ENCODE peak calls at places on chromosomes 1 and 21, in seven cellular contexts. O, K, Z, F, N, D and J are unnamed samples. For H3K36me3, the result is how much of the 10 kb centered on the place peaks cover.

GRCh38 chr1:84253891-84254290 is 47.6 kb upstream of the SAMD13 start:
- DNase-seq in O (no peak), K (peak), Z (no peak), F (no peak), N (no peak), D (peak), J (peak)

GRCh38 chr1:109181085-109181806 is 32.5 kb upstream of the SARS1 start:
- DNase-seq in O (peak), K (no peak), Z (no peak), F (no peak), N (no peak), D (peak), J (no peak)

GRCh38 chr1:166489670-166490436 is 323.1 kb upstream of the FAM78B start:
- DNase-seq in O (peak), K (peak), Z (peak), F (no peak), N (peak), D (no peak), J (peak)

GRCh38 chr21:15520811-15521643 is 208.8 kb upstream of the USP25 start:
- DNase-seq in O (peak), K (no peak), Z (no peak), F (no peak), N (no peak), D (peak), J (no peak)

GRCh38 chr1:178086294-178087255 is 7.3 kb upstream of the RASAL2 start:
- DNase-seq in O (no peak), K (no peak), Z (no peak), F (no peak), N (no peak), D (peak), J (no peak)

GRCh38 chr1:201054030-201054635 is 30.6 kb upstream of the KIF21B start:
- DNase-seq in O (no peak), K (no peak), Z (no peak), F (no peak), N (no peak), D (no peak), J (no peak)

GRCh38 chr1:188170935-188171334 is 1342.2 kb downstream of the PLA2G4A start:
- DNase-seq in O (no peak), K (no peak), Z (peak), F (no peak), N (no peak), D (no peak), J (no peak)

GRCh38 chr1:11355594-11356467 is 82.8 kb downstream of the UBIAD1 start:
- DNase-seq in O (no peak), K (no peak), Z (peak), F (no peak), N (no peak), D (no peak), J (no peak)

GRCh38 chr21:41369915-41370839 is 8.3 kb downstream of the MX2 start:
- DNase-seq in O (no peak), K (no peak), Z (no peak), F (no peak), N (peak), D (no peak), J (no peak)

GRCh38 chr1:204401747-204402146 is 9.9 kb downstream of the PPP1R15B start:
- DNase-seq in O (no peak), K (no peak), Z (no peak), F (no peak), N (no peak), D (no peak), J (no peak)

GRCh38 chr1:204196068-204196795 is at the start of gene KISS1:
- DNase-seq in O (no peak), K (no peak), Z (no peak), F (no peak), N (no peak), D (peak), J (no peak)

GRCh38 chr1:15702722-15703550 is 18.8 kb downstream of the PLEKHM2 start:
- DNase-seq in O (no peak), K (no peak), Z (no peak), F (no peak), N (no peak), D (peak), J (peak)

GRCh38 chr1:119160435-119160834 is 20.0 kb upstream of the WARS2 start:
- DNase-seq in O (peak), K (no peak), Z (no peak), F (no peak), N (no peak), D (peak), J (no peak)

DNA sequence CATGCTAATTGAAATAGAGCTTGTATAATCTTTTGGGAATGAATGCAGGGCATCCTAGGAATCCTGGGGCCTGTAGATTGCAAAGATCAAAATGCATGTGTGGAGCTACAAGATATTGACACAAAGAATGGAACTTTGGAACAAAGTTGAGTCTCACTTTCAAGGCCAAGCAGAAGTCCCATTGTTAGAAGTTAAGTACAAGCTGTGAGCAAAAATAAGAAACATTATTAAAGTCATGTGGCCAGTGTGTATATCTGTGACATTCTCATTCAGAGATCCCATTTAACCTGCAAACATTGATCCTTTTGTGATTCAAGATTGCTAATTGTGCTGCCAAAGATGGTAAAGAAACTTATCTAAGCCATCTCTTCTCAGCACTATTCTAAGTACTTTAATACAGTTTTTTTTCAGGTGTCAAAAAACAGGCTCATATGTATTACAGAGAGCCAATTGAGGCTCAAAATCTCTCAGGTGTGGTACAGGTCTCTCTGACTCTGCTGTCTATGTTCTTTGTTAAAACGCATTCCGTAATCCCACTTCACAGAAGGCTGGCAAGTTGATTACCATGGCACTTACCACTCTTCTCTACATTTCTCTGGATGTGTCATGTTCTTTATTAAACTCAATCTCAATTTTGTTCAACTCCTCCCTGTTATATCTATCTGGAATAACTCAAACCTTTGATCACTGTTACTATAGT is 704.4 kb upstream of the NEGR1 start:
- DNase-seq in O (no peak), K (no peak), Z (no peak), F (no peak), N (no peak), D (no peak), J (no peak)
- H3K4me3 ChIP-seq in O (no peak), K (no peak), Z (no peak), F (no peak), N (no peak), D (no peak), J (no peak)

DNA sequence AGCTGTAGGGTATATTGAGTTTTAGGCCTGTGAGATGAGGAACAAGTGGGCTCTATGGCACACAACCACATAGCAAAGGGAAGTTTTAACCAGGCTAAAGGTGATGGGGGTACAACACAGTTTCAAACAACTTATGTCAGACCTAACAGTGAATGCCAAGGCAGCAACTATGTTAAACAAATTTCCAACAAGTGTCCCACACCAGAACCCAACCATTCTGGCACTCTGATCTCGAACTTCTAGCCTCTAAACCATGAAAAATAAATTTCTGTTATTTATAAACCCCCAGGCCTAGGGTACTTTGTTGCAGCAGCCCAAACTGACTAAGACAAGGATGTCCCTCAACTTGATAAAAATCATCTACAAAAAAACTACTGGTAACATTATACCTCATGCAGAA is 52.3 kb upstream of the INSL5 start:
- DNase-seq in O (no peak), K (no peak), Z (no peak), F (no peak), N (no peak), D (no peak), J (no peak)
- TF ChIP-seq CTCF in O (no peak), K (no peak), Z (no peak), F (no peak), N (no peak), D (no peak), J (no peak)

GRCh38 chr1:93567255-93567918 is 114.2 kb downstream of the BCAR3 start:
- DNase-seq in O (peak), K (no peak), Z (peak), F (no peak), N (no peak), D (peak), J (peak)
- H3K36me3 ChIP-seq in O (under half), K (half or more), Z (under half), F (under half), N (under half), D (under half), J (under half)

DNA sequence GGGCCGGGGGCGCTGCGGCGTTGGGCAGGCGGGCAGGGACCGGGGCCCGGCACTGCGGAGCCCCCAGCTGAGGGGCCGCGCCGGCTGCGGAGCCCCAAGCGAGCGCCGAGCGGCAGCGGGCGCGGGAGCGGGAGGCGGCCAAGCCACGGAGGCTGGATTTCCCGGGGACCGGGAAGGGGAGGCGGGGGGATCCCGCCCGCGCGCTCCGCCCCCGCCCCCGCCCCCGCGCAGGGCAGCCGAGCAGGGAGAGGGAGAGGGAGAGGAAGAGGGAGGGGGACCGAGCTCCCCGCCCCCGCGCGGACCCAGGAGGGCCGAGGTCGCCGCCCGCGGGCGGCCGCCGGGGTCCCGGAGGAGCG is at the start of gene DLGAP3:
- DNase-seq in O (peak), K (no peak), Z (peak), F (no peak), N (no peak), D (no peak), J (no peak)
- H3K4me3 ChIP-seq in O (peak), K (peak), Z (peak), F (peak), N (peak), D (peak), J (no peak)

GRCh38 chr1:54240741-54241335 is 40.9 kb downstream of the MRPL37 start:
- DNase-seq in O (no peak), K (no peak), Z (no peak), F (no peak), N (no peak), D (no peak), J (no peak)
- TF ChIP-seq CTCF in O (no peak), K (no peak), Z (no peak), F (no peak), N (no peak), D (no peak), J (no peak)

GRCh38 chr1:111439461-111440351 is 9.3 kb downstream of the WDR77 start:
- DNase-seq in O (peak), K (no peak), Z (no peak), F (no peak), N (no peak), D (peak), J (no peak)

GRCh38 chr1:111436726-111437125 is 9.2 kb upstream of the OVGP1 start:
- DNase-seq in O (no peak), K (no peak), Z (no peak), F (no peak), N (no peak), D (peak), J (peak)

GRCh38 chr1:111444031-111444430 is 5.0 kb downstream of the WDR77 start:
- DNase-seq in O (no peak), K (no peak), Z (no peak), F (no peak), N (no peak), D (no peak), J (no peak)

GRCh38 chr1:111442457-111442856 is 6.6 kb downstream of the WDR77 start:
- DNase-seq in O (no peak), K (no peak), Z (no peak), F (no peak), N (no peak), D (no peak), J (no peak)

GRCh38 chr1:111441573-111442192 is 7.4 kb downstream of the WDR77 start:
- DNase-seq in O (peak), K (no peak), Z (peak), F (no peak), N (peak), D (peak), J (no peak)
- H3K36me3 ChIP-seq in O (half or more), K (half or more), Z (half or more), F (under half), N (under half), D (under half), J (under half)

DNA sequence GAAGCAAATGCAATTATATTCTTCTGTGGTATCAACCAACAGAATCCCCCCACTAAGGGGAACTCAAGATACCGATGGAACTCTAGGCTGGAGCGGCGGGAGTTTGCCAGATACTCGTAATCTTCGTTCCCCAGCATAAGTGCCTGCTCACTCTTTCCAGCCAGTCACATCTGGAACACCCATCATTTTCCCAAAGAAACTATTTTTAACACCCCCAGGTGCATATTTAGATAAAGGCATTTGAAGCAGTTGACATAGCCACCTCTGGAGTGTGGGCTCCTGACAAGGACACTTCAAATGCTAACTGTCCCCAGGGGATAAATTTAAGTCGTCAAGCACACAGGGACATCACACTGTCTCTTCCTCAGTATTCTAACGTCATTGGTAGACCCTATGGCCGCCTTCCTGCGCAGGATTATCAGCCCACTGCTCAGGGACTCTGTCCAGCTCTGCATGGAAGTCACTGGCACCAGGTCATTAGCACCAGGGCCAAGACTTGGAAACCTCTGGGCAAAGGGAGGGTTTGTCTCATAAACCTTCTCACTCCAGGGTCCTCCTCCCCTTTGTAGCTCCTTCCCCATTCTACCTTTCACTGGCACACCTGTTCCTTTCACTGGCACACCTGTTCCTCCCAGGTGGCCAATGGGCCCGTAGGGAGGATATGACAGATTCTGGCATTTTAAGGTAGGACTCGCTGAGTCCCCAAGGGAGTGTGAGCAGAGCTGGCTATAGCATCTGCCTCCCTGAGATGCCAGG is 48.8 kb downstream of the H3-3A start:
- DNase-seq in O (peak), K (no peak), Z (no peak), F (no peak), N (peak), D (no peak), J (no peak)
- H3K4me3 ChIP-seq in O (peak), K (peak), Z (peak), F (peak), N (peak), D (peak), J (peak)

GRCh38 chr1:203076031-203076511 is 9.7 kb downstream of the MYOG start:
- DNase-seq in O (no peak), K (no peak), Z (no peak), F (no peak), N (no peak), D (no peak), J (no peak)

GRCh38 chr1:203075249-203076030 is 10.4 kb downstream of the MYOG start:
- DNase-seq in O (no peak), K (no peak), Z (no peak), F (no peak), N (no peak), D (no peak), J (no peak)

GRCh38 chr1:203074610-203075009 is 11.2 kb downstream of the MYOG start:
- DNase-seq in O (no peak), K (no peak), Z (no peak), F (no peak), N (no peak), D (no peak), J (no peak)

GRCh38 chr1:203072002-203072607 is 13.7 kb downstream of the MYOG start:
- DNase-seq in O (no peak), K (no peak), Z (no peak), F (no peak), N (no peak), D (no peak), J (no peak)

DNA sequence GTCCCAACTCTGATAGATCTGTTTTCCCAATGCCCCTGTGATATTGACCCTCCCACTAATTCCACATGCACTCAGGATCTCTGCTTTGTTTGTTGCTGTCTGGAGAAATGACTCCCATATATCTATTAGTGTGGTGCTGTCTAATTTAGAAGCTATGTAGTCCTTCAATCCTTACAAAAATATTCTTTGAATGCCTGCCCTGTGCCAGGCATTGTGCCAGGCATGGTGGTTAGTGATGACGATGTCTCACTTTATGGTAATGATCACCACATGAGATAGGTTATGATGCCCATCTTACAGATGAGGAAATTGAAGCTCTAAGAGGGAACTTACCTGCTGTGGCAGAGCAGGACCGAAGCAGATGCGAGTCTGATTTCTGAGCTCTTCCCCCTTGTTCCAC is 12.9 kb downstream of the MYOG start:
- DNase-seq in O (no peak), K (no peak), Z (no peak), F (no peak), N (no peak), D (peak), J (no peak)
- TF ChIP-seq CTCF in O (no peak), K (no peak), Z (no peak), F (no peak), N (no peak), D (no peak), J (no peak)

DNA sequence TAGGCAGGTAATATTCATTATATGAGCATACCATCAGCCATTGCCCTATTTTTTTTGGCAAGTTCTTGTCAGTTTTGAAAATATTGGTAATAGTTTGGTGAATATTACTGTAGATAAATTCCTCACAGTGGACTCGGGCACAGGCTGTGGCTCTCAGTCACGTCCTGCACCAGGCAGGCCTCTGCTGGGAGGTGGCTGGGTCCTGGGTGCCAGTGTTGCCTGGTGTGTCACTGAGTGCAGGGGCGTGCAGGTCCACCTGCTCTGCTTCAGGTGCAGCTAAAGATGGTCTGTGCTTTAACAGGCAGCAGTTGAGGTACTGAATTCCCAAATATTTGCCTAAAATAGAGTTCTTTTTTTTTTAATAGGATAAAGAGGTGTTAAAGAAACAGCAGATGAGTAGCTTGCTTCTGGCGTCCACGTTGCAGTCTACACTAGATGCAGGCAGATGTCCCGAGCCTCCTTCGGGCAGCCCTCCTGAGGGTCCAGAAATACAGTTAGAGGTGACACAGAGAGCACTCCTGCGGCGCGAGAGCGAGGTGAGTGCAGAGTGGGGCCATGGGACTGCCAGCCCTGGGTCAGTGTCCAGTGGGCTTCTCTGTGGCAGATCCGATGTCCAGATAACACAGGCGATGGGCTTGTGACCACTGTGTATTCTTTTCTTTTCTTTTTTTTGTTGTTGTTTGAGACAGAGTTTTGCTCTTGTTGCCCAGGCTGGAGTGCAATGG is 57.3 kb upstream of the DIP2A start:
- DNase-seq in O (no peak), K (peak), Z (no peak), F (no peak), N (no peak), D (no peak), J (no peak)
- H3K36me3 ChIP-seq in O (half or more), K (half or more), Z (half or more), F (under half), N (under half), D (under half), J (under half)

GRCh38 chr21:29196664-29197052 is 66.2 kb downstream of the MAP3K7CL start:
- DNase-seq in O (no peak), K (no peak), Z (no peak), F (no peak), N (no peak), D (peak), J (no peak)

GRCh38 chr21:29194342-29194741 is 63.9 kb downstream of the MAP3K7CL start:
- DNase-seq in O (no peak), K (no peak), Z (no peak), F (no peak), N (no peak), D (no peak), J (no peak)

GRCh38 chr21:29194847-29195246 is 64.4 kb downstream of the MAP3K7CL start:
- DNase-seq in O (no peak), K (no peak), Z (no peak), F (no peak), N (no peak), D (peak), J (no peak)

GRCh38 chr21:29193907-29194306 is 63.5 kb downstream of the MAP3K7CL start:
- DNase-seq in O (no peak), K (no peak), Z (no peak), F (no peak), N (no peak), D (no peak), J (no peak)

GRCh38 chr21:29196021-29196663 is 65.7 kb downstream of the MAP3K7CL start:
- DNase-seq in O (peak), K (peak), Z (no peak), F (no peak), N (peak), D (peak), J (peak)
- H3K4me3 ChIP-seq in O (no peak), K (peak), Z (no peak), F (peak), N (peak), D (peak), J (no peak)